ENCODE peak calls at places on chromosomes 3 and 15, in five cellular contexts. F, T, P, V and X are unnamed samples.

GRCh38 chr3:179735321-179735720 is 82.5 kb downstream of the USP13 start:
- DNase-seq in T (no peak), V (no peak), P (no peak), F (no peak), X (no peak)

GRCh38 chr3:192929146-192929545 is 11.5 kb upstream of the MB21D2 start:
- DNase-seq in T (no peak), V (no peak), P (no peak), F (no peak), X (peak)

GRCh38 chr3:4505688-4506558 is 12.8 kb downstream of the ITPR1 start:
- DNase-seq in V (no peak), F (no peak), P (no peak), T (no peak), X (no peak)

GRCh38 chr3:24495334-24495994 is 814 bp upstream of the THRB start:
- DNase-seq in V (peak), T (peak), P (no peak), F (no peak), X (no peak)

GRCh38 chr3:31981206-31982181 is at the start of the genes OSBPL10 and ZNF860:
- DNase-seq in V (peak), T (peak), P (peak), F (no peak), X (peak)

GRCh38 chr15:95470997-95471692 is 859.4 kb upstream of the NR2F2 start:
- DNase-seq in T (peak), V (no peak), F (no peak), P (peak), X (no peak)

GRCh38 chr3:16090013-16090412 is 84.5 kb upstream of the GALNT15 start:
- DNase-seq in F (no peak), T (no peak), V (no peak), P (peak), X (peak)

GRCh38 chr15:59688383-59688887 is 685 bp downstream of the BNIP2 start:
- DNase-seq in T (no peak), V (no peak), P (peak), F (no peak), X (peak)

GRCh38 chr3:184085389-184085852 is 11.4 kb upstream of the HTR3E start:
- DNase-seq in V (no peak), T (no peak), P (peak), F (no peak), X (peak)

GRCh38 chr3:155737844-155738460 is 6.9 kb downstream of the PLCH1 start:
- DNase-seq in T (peak), P (no peak), F (no peak), V (no peak), X (no peak)

GRCh38 chr15:33675246-33675645 is 293.1 kb upstream of the CHRM5 start:
- DNase-seq in P (peak), V (no peak), F (no peak), T (no peak), X (peak)

GRCh38 chr15:66782785-66783184 is 80.7 kb downstream of the SMAD6 start:
- DNase-seq in P (no peak), F (no peak), T (no peak), V (no peak), X (no peak)

GRCh38 chr3:180961087-180961486 is 28.4 kb downstream of the DNAJC19 start:
- DNase-seq in V (no peak), T (no peak), F (no peak), P (no peak), X (no peak)

GRCh38 chr3:119627461-119627860 is 29.8 kb downstream of the PLA1A start:
- DNase-seq in V (peak), T (no peak), F (no peak), P (peak), X (no peak)

GRCh38 chr15:91884604-91885003 is 31.1 kb downstream of the SLCO3A1 start:
- DNase-seq in F (no peak), V (no peak), P (no peak), T (no peak), X (peak)

GRCh38 chr15:80462111-80462510 is 57.9 kb downstream of the ARNT2 start:
- DNase-seq in V (no peak), P (no peak), T (no peak), F (no peak), X (no peak)

GRCh38 chr15:63600001-63600645 is 2.9 kb downstream of the FBXL22 start:
- DNase-seq in P (peak), V (peak), T (no peak), F (peak), X (no peak)

GRCh38 chr3:65582012-65582717 is 456.6 kb downstream of the MAGI1 start:
- DNase-seq in P (no peak), V (no peak), T (peak), F (no peak), X (no peak)

GRCh38 chr15:81227716-81228115 is 31.0 kb downstream of the IL16 start:
- DNase-seq in P (no peak), V (no peak), T (no peak), F (no peak), X (no peak)

GRCh38 chr15:23877502-23878412 is 190.7 kb upstream of the NDN start:
- DNase-seq in P (no peak), V (no peak), T (peak), F (no peak), X (no peak)

GRCh38 chr15:57591237-57591821 is 375 bp upstream of the MYZAP start:
- DNase-seq in V (no peak), P (no peak), F (no peak), T (no peak), X (no peak)

GRCh38 chr3:127690823-127691452 is 18.2 kb downstream of the ABTB1 start:
- DNase-seq in F (no peak), V (peak), T (peak), P (peak), X (peak)

GRCh38 chr3:159001711-159002110 is 199.9 kb downstream of the MFSD1 start:
- DNase-seq in V (no peak), F (no peak), P (no peak), T (no peak), X (no peak)

GRCh38 chr15:51104512-51104911 is 9.8 kb upstream of the TNFAIP8L3 start:
- DNase-seq in P (peak), T (no peak), F (no peak), V (peak), X (peak)

GRCh38 chr15:69939513-69940440 is 157.9 kb downstream of the TLE3 start:
- DNase-seq in P (no peak), V (no peak), T (no peak), F (no peak), X (no peak)

GRCh38 chr3:126638790-126639189 is 16.1 kb downstream of the TXNRD3 start:
- DNase-seq in F (no peak), P (no peak), V (no peak), T (no peak), X (no peak)

GRCh38 chr3:141542202-141542959 is 55.6 kb downstream of the RASA2 start:
- DNase-seq in V (no peak), T (no peak), P (no peak), F (no peak), X (no peak)

GRCh38 chr3:8519774-8520448 is 18.3 kb downstream of the LMCD1 start:
- DNase-seq in V (no peak), F (no peak), P (no peak), T (no peak), X (peak)

GRCh38 chr3:55815262-55815661 is 328.2 kb upstream of the WNT5A start:
- DNase-seq in T (no peak), P (no peak), V (no peak), F (no peak), X (no peak)

GRCh38 chr15:96593735-96594134 is 263.2 kb downstream of the NR2F2 start:
- DNase-seq in P (no peak), T (no peak), F (no peak), V (no peak), X (no peak)

GRCh38 chr3:111761309-111761795 is 97.7 kb upstream of the PHLDB2 start:
- DNase-seq in V (no peak), T (no peak), P (peak), F (no peak), X (peak)

GRCh38 chr3:65678480-65678879 is 360.2 kb downstream of the MAGI1 start:
- DNase-seq in P (no peak), T (no peak), V (no peak), F (no peak), X (no peak)

GRCh38 chr3:59818033-59818936 is 768.5 kb upstream of the CFAP20DC start:
- DNase-seq in P (peak), V (peak), T (no peak), F (no peak), X (peak)

GRCh38 chr3:46666471-46666845 is 27.0 kb downstream of the ALS2CL start:
- DNase-seq in F (no peak), V (peak), P (no peak), T (no peak), X (no peak)